ENCODE peak calls at places on chromosome 4, in five cellular contexts. D is sigmoid colon, F is tibial nerve, O is esophagus squamous epithelium, V is heart left ventricle. C is an unnamed sample. For H3K4me1, the result is how much of the 10 kb centered on the place peaks cover.

GRCh38 chr4:167943872-167944505 is 148.3 kb upstream of the ANXA10 start:
- DNase-seq in D (no peak), F (no peak), O (no peak), V (no peak), C (no peak)

GRCh38 chr4:148061795-148062194 is 329.9 kb downstream of the ARHGAP10 start:
- DNase-seq in D (no peak), F (no peak), O (no peak), V (no peak), C (no peak)

GRCh38 chr4:182752158-182752910 is 164.9 kb downstream of the DCTD start:
- DNase-seq in D (no peak), F (no peak), O (no peak), V (no peak), C (no peak)

GRCh38 chr4:102586644-102587021 is 85.5 kb downstream of the NFKB1 start:
- DNase-seq in D (no peak), F (no peak), O (no peak), V (no peak), C (no peak)

GRCh38 chr4:177239878-177240277 is 69.8 kb upstream of the NEIL3 start:
- DNase-seq in D (no peak), F (no peak), O (no peak), V (no peak), C (no peak)

GRCh38 chr4:158778065-158778711 is 9.4 kb downstream of the FNIP2 start:
- DNase-seq in D (no peak), F (no peak), O (no peak), V (no peak), C (no peak)

GRCh38 chr4:76658231-76659102 is 223.4 kb downstream of the SHROOM3 start:
- DNase-seq in D (no peak), F (no peak), O (no peak), V (no peak), C (no peak)

GRCh38 chr4:72969957-72970356 is 99.6 kb downstream of the COX18 start:
- DNase-seq in D (no peak), F (peak), O (no peak), V (peak), C (no peak)

GRCh38 chr4:6263541-6264540 is 5.8 kb upstream of the WFS1 start:
- DNase-seq in D (no peak), F (no peak), O (no peak), V (no peak), C (peak)

GRCh38 chr4:7021930-7022658 is 21.1 kb upstream of the TADA2B start:
- DNase-seq in D (no peak), F (no peak), O (no peak), V (no peak), C (no peak)

GRCh38 chr4:169132561-169133305 is 122.7 kb upstream of the CBR4 start:
- DNase-seq in D (no peak), F (no peak), O (no peak), V (peak), C (no peak)

GRCh38 chr4:107034982-107035710 is 967 bp downstream of the DKK2 start:
- DNase-seq in D (peak), F (no peak), O (no peak), V (no peak), C (peak)

GRCh38 chr4:123939621-123940020 is 543.0 kb downstream of the SPRY1 start:
- DNase-seq in D (no peak), F (no peak), O (no peak), V (no peak), C (no peak)

GRCh38 chr4:139651282-139652194 is 14.1 kb upstream of the MGST2 start:
- DNase-seq in D (peak), F (peak), O (no peak), V (peak), C (peak)

GRCh38 chr4:113481820-113482219 is 279.7 kb downstream of the CAMK2D start:
- DNase-seq in D (no peak), F (no peak), O (no peak), V (peak), C (no peak)

GRCh38 chr4:17165256-17165655 is 266.8 kb upstream of the LDB2 start:
- DNase-seq in D (no peak), F (no peak), O (no peak), V (no peak), C (no peak)

GRCh38 chr4:32025840-32026459 is 1305.8 kb downstream of the PCDH7 start:
- DNase-seq in D (no peak), F (no peak), O (no peak), V (no peak), C (no peak)

GRCh38 chr4:82017680-82018079 is 356.1 kb downstream of the HNRNPD start:
- DNase-seq in D (no peak), F (no peak), O (no peak), V (no peak), C (no peak)

GRCh38 chr4:87419578-87420249 is 2.7 kb upstream of the NUDT9 start:
- DNase-seq in D (no peak), F (no peak), O (no peak), V (no peak), C (no peak)

GRCh38 chr4:128782875-128783614 is 26.5 kb upstream of the JADE1 start:
- DNase-seq in D (no peak), F (peak), O (no peak), V (no peak), C (no peak)

GRCh38 chr4:177308125-177308524 is 1.5 kb upstream of the NEIL3 start:
- DNase-seq in D (no peak), F (no peak), O (no peak), V (no peak), C (no peak)

GRCh38 chr4:156560701-156561100 is 410.9 kb downstream of the PDGFC start:
- DNase-seq in D (no peak), F (no peak), O (no peak), V (no peak), C (no peak)

GRCh38 chr4:113148925-113149324 is 99.5 kb downstream of the ANK2 start:
- DNase-seq in D (no peak), F (no peak), O (no peak), V (no peak), C (no peak)

GRCh38 chr4:110068248-110068647 is 130.2 kb downstream of the ELOVL6 start:
- DNase-seq in D (no peak), F (no peak), O (no peak), V (no peak), C (no peak)

GRCh38 chr4:6142935-6143602 is 57.3 kb downstream of the JAKMIP1 start:
- DNase-seq in D (no peak), F (no peak), O (no peak), V (no peak), C (no peak)

GRCh38 chr4:176717237-176717636 is 75.5 kb downstream of the VEGFC start:
- DNase-seq in D (no peak), F (no peak), O (no peak), V (no peak), C (no peak)

GRCh38 chr4:3871881-3872833 is 106.0 kb downstream of the ADRA2C start:
- DNase-seq in D (peak), F (no peak), O (no peak), V (no peak), C (no peak)

DNA sequence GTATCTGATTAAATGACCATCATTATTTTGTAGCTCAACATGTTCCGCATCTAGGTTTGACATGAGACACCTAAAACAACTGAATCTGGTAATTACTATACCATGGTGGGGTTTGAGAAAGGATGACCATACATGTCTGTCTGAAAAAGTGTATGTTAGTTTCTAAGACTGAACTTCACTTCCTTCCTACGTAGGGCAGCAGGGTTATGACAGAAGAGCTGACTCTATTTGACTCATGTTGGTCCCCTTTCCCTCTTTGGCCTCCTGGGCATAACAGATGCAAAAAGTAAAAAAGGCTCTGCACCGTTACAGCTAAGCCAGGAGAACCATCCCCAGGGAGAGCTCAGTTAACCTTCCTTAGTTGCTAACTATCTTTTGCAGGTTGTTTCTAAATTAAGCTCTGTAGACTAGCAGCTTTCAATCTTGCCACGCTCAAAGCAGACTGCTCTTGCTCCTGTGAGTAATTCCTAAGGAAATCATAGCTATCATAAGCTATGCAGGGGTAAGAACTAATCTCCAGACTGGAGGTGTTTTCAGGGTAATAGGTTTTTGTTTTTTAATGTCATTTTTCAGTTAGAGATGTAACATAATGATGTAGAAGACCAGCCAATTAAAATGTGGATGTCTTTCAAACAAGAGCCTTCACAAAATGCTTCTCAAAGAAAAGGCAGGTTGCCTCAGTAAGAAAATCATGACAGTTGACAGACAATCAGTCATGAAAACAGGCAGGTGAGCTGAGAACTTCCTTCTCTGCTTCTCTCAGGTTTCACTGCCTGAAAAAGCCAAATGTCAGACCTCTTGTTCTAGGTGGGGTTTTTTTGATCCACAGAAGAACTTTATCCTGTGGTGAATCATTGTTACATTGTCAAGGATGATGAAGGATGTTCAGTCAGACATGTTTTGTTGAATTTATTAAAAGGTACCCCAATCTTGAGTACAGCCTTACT is 66.9 kb upstream of the DAPP1 start:
- DNase-seq in D (no peak), F (no peak), O (no peak), V (no peak), C (no peak)
- TF ChIP-seq POLR2A in D (no peak), F (no peak), O (no peak), V (no peak), C (no peak)

GRCh38 chr4:153528705-153529493 is 62.7 kb downstream of the TMEM131L start:
- DNase-seq in D (no peak), F (no peak), O (no peak), V (no peak), C (no peak)

GRCh38 chr4:153530284-153530995 is 64.3 kb downstream of the TMEM131L start:
- DNase-seq in D (no peak), F (no peak), O (no peak), V (no peak), C (no peak)

GRCh38 chr4:153530996-153531375 is 64.8 kb downstream of the TMEM131L start:
- DNase-seq in D (no peak), F (no peak), O (no peak), V (no peak), C (no peak)

GRCh38 chr4:153527690-153528089 is 61.5 kb downstream of the TMEM131L start:
- DNase-seq in D (no peak), F (no peak), O (no peak), V (no peak), C (no peak)

GRCh38 chr4:153529646-153530045 is 63.5 kb downstream of the TMEM131L start:
- DNase-seq in D (no peak), F (no peak), O (no peak), V (no peak), C (no peak)
- H3K4me1 ChIP-seq in D (under half), F (under half), O (under half), V (half or more), C (under half)

DNA sequence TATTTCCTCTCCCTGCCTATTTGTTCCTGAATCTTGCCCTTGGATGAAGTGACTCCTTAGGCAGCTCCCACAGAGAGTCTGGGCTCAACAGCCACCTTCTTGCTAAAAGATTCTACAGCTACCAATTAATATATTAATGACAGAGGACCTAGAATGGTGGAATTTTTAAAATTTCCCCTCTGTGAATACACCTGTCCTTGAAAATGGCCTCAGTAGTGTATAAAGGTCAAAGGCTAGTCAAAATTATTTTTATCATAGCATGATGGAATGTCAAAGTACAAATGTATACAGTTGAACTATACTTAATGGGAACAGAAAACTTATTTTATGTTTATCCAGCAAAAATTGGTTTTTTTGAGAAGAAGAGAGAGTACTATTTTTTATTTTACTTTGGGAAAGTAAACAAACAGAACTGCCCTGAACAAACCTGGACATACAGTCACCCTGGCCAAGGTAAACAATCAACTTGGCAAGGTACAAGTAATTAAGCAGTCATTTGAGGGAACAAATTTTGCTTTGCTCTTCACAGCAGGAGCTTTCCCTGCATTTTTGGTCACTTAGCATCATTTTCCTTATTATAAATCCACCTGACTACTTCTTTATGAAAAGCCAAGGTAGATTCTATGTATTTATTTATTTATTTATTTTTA is 250.8 kb downstream of the INPP4B start:
- DNase-seq in D (no peak), F (no peak), O (no peak), V (no peak), C (no peak)
- H3K27ac ChIP-seq in D (no peak), F (no peak), O (no peak), V (no peak), C (no peak)

GRCh38 chr4:8307714-8308113 is 38.2 kb downstream of the HTRA3 start:
- DNase-seq in D (peak), F (no peak), O (no peak), V (no peak), C (no peak)

GRCh38 chr4:8310306-8310705 is 40.8 kb downstream of the HTRA3 start:
- DNase-seq in D (peak), F (no peak), O (no peak), V (no peak), C (peak)

GRCh38 chr4:8307126-8307525 is 37.6 kb downstream of the HTRA3 start:
- DNase-seq in D (peak), F (no peak), O (no peak), V (no peak), C (no peak)

GRCh38 chr4:8308144-8308543 is 38.6 kb downstream of the HTRA3 start:
- DNase-seq in D (peak), F (no peak), O (no peak), V (no peak), C (peak)

GRCh38 chr4:8308856-8309771 is 39.6 kb downstream of the HTRA3 start:
- DNase-seq in D (peak), F (peak), O (no peak), V (peak), C (peak)
- TF ChIP-seq POLR2A in D (no peak), F (no peak), O (no peak), V (no peak), C (no peak)

GRCh38 chr4:2482693-2483092 is 13.8 kb downstream of the RNF4 start:
- DNase-seq in D (no peak), F (peak), O (no peak), V (peak), C (peak)
- H3K4me1 ChIP-seq in D (half or more), F (half or more), O (half or more), V (half or more), C (under half)

GRCh38 chr4:162117051-162117450 is 46.7 kb downstream of the FSTL5 start:
- DNase-seq in D (no peak), F (no peak), O (no peak), V (no peak), C (no peak)
- H3K27ac ChIP-seq in D (no peak), F (no peak), O (no peak), V (no peak), C (no peak)

C was measured in ovary.